ENCODE peak calls at places on chromosome X, in five cellular contexts. Z is GM12865, Y is mesenchymal stem cell, M is amygdala, F is ureter. A is an unnamed sample.

GRCh38 chrX:77493677-77494553 is 46.7 kb downstream of the FGF16 start:
- DNase-seq in Z (no peak), M (no peak), Y (peak; percentile 88), F (no peak), A (no peak)

GRCh38 chrX:13059269-13059668 is 14.8 kb upstream of the FAM9C start:
- DNase-seq in Z (no peak), M (no peak), F (no peak), Y (no peak), A (no peak)

GRCh38 chrX:154401045-154401799 is 3.0 kb downstream of the RPL10 start:
- DNase-seq in Y (peak; percentile 70), Z (peak; percentile 68), F (no peak), M (no peak), A (no peak)

GRCh38 chrX:48028091-48028490 is 21.3 kb downstream of the SPACA5 start:
- DNase-seq in Y (no peak), Z (no peak), M (no peak), F (no peak), A (no peak)

GRCh38 chrX:119235872-119236598 is at the start of gene PGRMC1:
- DNase-seq in F (peak; percentile 87), M (peak; percentile 76), Y (peak; percentile 80), Z (peak; percentile 87), A (peak; percentile 84)

GRCh38 chrX:71909956-71910355 is 689 bp upstream of the NHSL2 start:
- DNase-seq in F (no peak), M (no peak), Y (peak; percentile 42), Z (no peak), A (no peak)

GRCh38 chrX:71912156-71912555 is 1.5 kb downstream of the NHSL2 start:
- DNase-seq in Y (no peak), Z (no peak), F (no peak), M (no peak), A (no peak)

GRCh38 chrX:108246304-108246954 is 154.9 kb downstream of the ATG4A start:
- DNase-seq in F (no peak), Z (no peak), M (no peak), Y (no peak), A (no peak)

GRCh38 chrX:133677123-133678063 is 262.1 kb upstream of the GPC4 start:
- DNase-seq in M (no peak), Z (no peak), Y (no peak), F (no peak), A (no peak)